ENCODE peak calls at places on chromosomes 3 and 15, in five cellular contexts. N, F, B, Y and I are unnamed samples.

GRCh38 chr3:130671545-130671944 is 75.1 kb downstream of the PIK3R4 start:
- DNase-seq in B (no peak), F (no peak), Y (peak; percentile 14), N (no peak), I (no peak)

GRCh38 chr3:4888913-4889846 is 90.1 kb upstream of the BHLHE40 start:
- DNase-seq in F (no peak), Y (no peak), N (no peak), B (no peak), I (no peak)

GRCh38 chr3:10772230-10773161 is 43.5 kb upstream of the SLC6A11 start:
- DNase-seq in N (no peak), B (no peak), Y (peak; percentile 71), F (no peak), I (peak; percentile 55)

GRCh38 chr15:62841269-62841628 is 201.3 kb upstream of the TPM1 start:
- DNase-seq in B (no peak), N (no peak), F (no peak), Y (no peak), I (no peak)

GRCh38 chr3:15645246-15645645 is 43.7 kb downstream of the BTD start:
- DNase-seq in F (no peak), N (no peak), Y (no peak), B (no peak), I (no peak)

GRCh38 chr3:16332904-16333426 is 68.0 kb downstream of the OXNAD1 start:
- DNase-seq in Y (no peak), B (no peak), F (no peak), N (no peak), I (no peak)

GRCh38 chr15:64503197-64503596 is 42.8 kb downstream of the ZNF609 start:
- DNase-seq in F (no peak), N (no peak), B (peak; percentile 5), Y (peak; percentile 55), I (no peak)

GRCh38 chr3:156250550-156250949 is 130.2 kb downstream of the KCNAB1 start:
- DNase-seq in B (no peak), Y (no peak), N (no peak), F (no peak), I (no peak)

GRCh38 chr3:105791919-105792786 is 76.7 kb downstream of the CBLB start:
- DNase-seq in B (no peak), F (no peak), N (peak; percentile 90), Y (no peak), I (peak; percentile 14)

GRCh38 chr15:57890351-57890750 is 175.2 kb downstream of the ALDH1A2 start:
- DNase-seq in Y (peak; percentile 14), B (no peak), F (no peak), N (no peak), I (no peak)

GRCh38 chr15:58473720-58474119 is 41.9 kb downstream of the LIPC start:
- DNase-seq in B (no peak), Y (no peak), F (no peak), N (no peak), I (no peak)

DNA sequence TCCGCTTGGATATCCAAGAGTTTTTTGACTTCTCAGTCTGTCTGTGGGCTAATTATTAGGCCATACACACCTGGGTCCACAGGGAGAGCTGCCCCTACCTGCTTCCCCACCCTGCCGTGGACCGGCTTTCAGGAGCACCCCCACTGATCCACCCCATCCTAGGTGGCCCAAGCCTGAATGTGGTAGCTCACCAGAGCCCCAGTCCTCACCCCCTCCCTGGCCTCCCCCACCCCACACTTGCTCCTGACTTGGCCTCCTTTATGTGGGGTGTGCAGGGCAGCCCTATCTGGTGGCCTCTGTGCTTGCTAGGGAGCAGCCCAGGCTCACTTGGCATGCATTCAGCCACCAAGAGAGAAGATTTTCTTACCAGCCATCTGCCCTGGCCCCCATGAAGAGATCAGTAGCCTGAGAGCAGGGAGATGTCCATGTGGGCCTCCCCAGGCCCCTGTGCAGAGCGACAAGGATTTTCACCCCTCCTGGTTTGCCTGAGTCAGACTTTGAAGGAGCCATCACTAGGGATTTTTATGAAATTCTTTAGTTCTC is 11.2 kb downstream of the LRRK1 start:
- DNase-seq in F (no peak), N (no peak), Y (no peak), B (peak; percentile 27), I (no peak)
- H3K27ac ChIP-seq in F (no peak overlapping the region), N (no peak overlapping the region), Y (no peak overlapping the region), B (peak overlapping the region; percentile 99), I (no peak overlapping the region)

GRCh38 chr3:20013396-20013795 is 1.3 kb upstream of the PP2D1 start:
- DNase-seq in N (no peak), F (no peak), Y (no peak), B (no peak), I (no peak)

GRCh38 chr3:20012164-20012563 is at the start of gene PP2D1:
- DNase-seq in B (no peak), Y (no peak), N (no peak), F (no peak), I (no peak)

GRCh38 chr3:20015525-20015924 is 3.5 kb upstream of the PP2D1 start:
- DNase-seq in B (no peak), Y (no peak), F (no peak), N (no peak), I (no peak)
- H3K27ac ChIP-seq in B (no peak overlapping the region), Y (no peak overlapping the region), F (no peak overlapping the region), N (no peak overlapping the region), I (no peak overlapping the region)

GRCh38 chr3:100352296-100353178 is 18.0 kb downstream of the NIT2 start:
- DNase-seq in N (no peak), Y (no peak), B (no peak), F (no peak), I (no peak)
- H3K27ac ChIP-seq in N (no peak overlapping the region), Y (no peak overlapping the region), B (no peak overlapping the region), F (no peak overlapping the region), I (no peak overlapping the region)

GRCh38 chr3:71255498-71255897 is 328.0 kb downstream of the FOXP1 start:
- DNase-seq in N (no peak), Y (no peak), B (no peak), F (no peak), I (no peak)
- H3K27ac ChIP-seq in N (no peak overlapping the region), Y (no peak overlapping the region), B (no peak overlapping the region), F (no peak overlapping the region), I (no peak overlapping the region)

GRCh38 chr3:185503467-185503975 is 4.7 kb upstream of the TMEM41A start:
- DNase-seq in F (no peak), B (no peak), N (no peak), Y (no peak), I (no peak)
- H3K27ac ChIP-seq in F (no peak overlapping the region), B (no peak overlapping the region), N (no peak overlapping the region), Y (no peak overlapping the region), I (no peak overlapping the region)

GRCh38 chr15:90151989-90152645 is 49.0 kb upstream of the SEMA4B start:
- DNase-seq in F (no peak), B (no peak), N (no peak), Y (peak; percentile 67), I (no peak)
- H3K27ac ChIP-seq in F (no peak overlapping the region), B (no peak overlapping the region), N (no peak overlapping the region), Y (no peak overlapping the region), I (no peak overlapping the region)

DNA sequence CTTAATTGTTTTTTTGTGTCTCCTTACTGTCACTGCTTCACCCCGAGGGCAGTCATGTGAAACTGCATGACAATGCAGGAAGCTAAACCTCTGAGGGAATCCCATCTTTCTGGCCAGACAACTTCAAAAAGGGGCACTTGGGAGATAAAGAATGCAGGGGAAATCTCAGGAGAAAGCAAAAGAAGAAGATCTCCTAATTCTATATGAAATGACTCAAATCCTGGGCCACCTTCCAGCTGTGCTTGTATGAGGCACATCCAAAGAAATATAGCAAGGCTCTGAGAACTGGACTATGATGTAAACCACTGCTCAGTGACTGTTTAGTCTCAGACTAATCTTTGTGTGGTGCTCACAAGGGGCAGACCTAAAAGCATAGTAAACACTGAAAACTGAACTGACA is 22.6 kb upstream of the UMPS start:
- DNase-seq in N (no peak), F (no peak), Y (peak; percentile 76), B (no peak), I (no peak)
- H3K27ac ChIP-seq in N (no peak overlapping the region), F (no peak overlapping the region), Y (no peak overlapping the region), B (no peak overlapping the region), I (no peak overlapping the region)

GRCh38 chr3:136134091-136134490 is 62.0 kb downstream of the MSL2 start:
- DNase-seq in Y (no peak), N (no peak), B (no peak), F (no peak), I (no peak)

GRCh38 chr3:136135039-136135802 is 60.9 kb downstream of the MSL2 start:
- DNase-seq in F (no peak), Y (peak; percentile 11), N (no peak), B (no peak), I (no peak)
- H3K27ac ChIP-seq in F (no peak overlapping the region), Y (no peak overlapping the region), N (no peak overlapping the region), B (no peak overlapping the region), I (no peak overlapping the region)

GRCh38 chr15:69939513-69940440 is 157.9 kb downstream of the TLE3 start:
- DNase-seq in Y (peak; percentile 78), F (no peak), B (no peak), N (no peak), I (no peak)

GRCh38 chr15:69929905-69930630 is 167.6 kb downstream of the TLE3 start:
- DNase-seq in N (no peak), F (no peak), Y (no peak), B (no peak), I (no peak)

GRCh38 chr15:69931159-69931558 is 166.6 kb downstream of the TLE3 start:
- DNase-seq in F (no peak), B (no peak), Y (no peak), N (no peak), I (no peak)

GRCh38 chr15:69930754-69931153 is 167.0 kb downstream of the TLE3 start:
- DNase-seq in F (no peak), Y (no peak), B (no peak), N (no peak), I (no peak)

GRCh38 chr15:69934607-69935006 is 163.1 kb downstream of the TLE3 start:
- DNase-seq in N (no peak), Y (no peak), B (no peak), F (no peak), I (no peak)
- H3K27ac ChIP-seq in N (no peak overlapping the region), Y (no peak overlapping the region), B (no peak overlapping the region), F (no peak overlapping the region), I (no peak overlapping the region)